ENCODE peak calls at places on chromosomes 6 and 20, in six cellular contexts. H is left ventricle myocardium inferior, P is RWPE1, W is B cell, O is endodermal cell, X is transverse colon. M is an unnamed sample.

GRCh38 chr6:322205-322930 is 30.1 kb downstream of the DUSP22 start:
- DNase-seq in O (peak), X (peak), P (no peak), W (no peak), H (no peak), M (no peak)

GRCh38 chr20:52684176-52684575 is 288.0 kb upstream of the TSHZ2 start:
- DNase-seq in W (no peak), X (no peak), H (no peak), O (no peak), P (no peak), M (no peak)

GRCh38 chr6:90328004-90328403 is 31.4 kb upstream of the BACH2 start:
- DNase-seq in O (no peak), X (no peak), P (peak), H (no peak), W (no peak), M (no peak)

GRCh38 chr6:169741344-169741743 is 10.0 kb downstream of the DYNLT2 start:
- DNase-seq in H (no peak), W (no peak), O (no peak), P (no peak), X (no peak), M (no peak)

GRCh38 chr6:142489722-142490610 is 188.2 kb downstream of the ADGRG6 start:
- DNase-seq in W (no peak), P (no peak), H (no peak), O (no peak), X (no peak), M (no peak)

GRCh38 chr6:159977242-159978214 is 8.6 kb downstream of the IGF2R start:
- DNase-seq in W (no peak), P (no peak), O (no peak), H (peak), X (no peak), M (no peak)

GRCh38 chr20:32976746-32977145 is 27.5 kb downstream of the SUN5 start:
- DNase-seq in P (no peak), X (no peak), W (no peak), O (peak), H (no peak), M (no peak)

GRCh38 chr6:134196568-134197301 is 121.2 kb downstream of the SGK1 start:
- DNase-seq in O (no peak), H (no peak), P (no peak), X (no peak), W (no peak), M (peak)

GRCh38 chr20:37651932-37652331 is 41.9 kb upstream of the CTNNBL1 start:
- DNase-seq in W (peak), O (peak), H (peak), P (peak), X (peak), M (peak)

GRCh38 chr20:32628960-32629530 is 43.9 kb upstream of the NOL4L start:
- DNase-seq in P (no peak), H (no peak), W (no peak), O (no peak), X (no peak), M (no peak)

GRCh38 chr20:52110456-52110855 is 81.1 kb downstream of the ZFP64 start:
- DNase-seq in X (no peak), P (no peak), O (no peak), W (no peak), H (no peak), M (no peak)

GRCh38 chr20:10916312-10916711 is 242.5 kb upstream of the JAG1 start:
- DNase-seq in X (no peak), P (no peak), O (no peak), H (no peak), W (no peak), M (no peak)

GRCh38 chr6:94215614-94216013 is 796.3 kb upstream of the EPHA7 start:
- DNase-seq in O (no peak), X (no peak), H (no peak), P (no peak), W (no peak), M (no peak)

GRCh38 chr20:17565164-17565845 is 4.6 kb upstream of the DSTN start:
- DNase-seq in W (no peak), P (no peak), H (no peak), O (no peak), X (no peak), M (no peak)

GRCh38 chr6:104789770-104790190 is 69.9 kb downstream of the HACE1 start:
- DNase-seq in X (no peak), P (peak), H (no peak), O (no peak), W (no peak), M (no peak)

GRCh38 chr20:46764068-46764467 is 54.6 kb downstream of the SLC2A10 start:
- DNase-seq in O (no peak), W (no peak), P (no peak), X (no peak), H (no peak), M (no peak)

GRCh38 chr6:34305982-34306702 is 57.3 kb upstream of the SMIM29 start:
- DNase-seq in P (no peak), X (no peak), O (no peak), W (no peak), H (peak), M (no peak)

GRCh38 chr20:56710577-56711465 is 81.7 kb downstream of the TFAP2C start:
- DNase-seq in X (no peak), W (no peak), H (no peak), P (peak), O (no peak), M (no peak)

GRCh38 chr20:560680-561079 is 17.1 kb upstream of the CSNK2A1 start:
- DNase-seq in H (no peak), X (no peak), W (no peak), P (no peak), O (peak), M (no peak)

GRCh38 chr20:35630636-35631035 is 15.0 kb downstream of the SPAG4 start:
- DNase-seq in P (no peak), O (no peak), H (no peak), W (no peak), X (no peak), M (no peak)

GRCh38 chr20:52291109-52291508 is 99.5 kb upstream of the ZFP64 start:
- DNase-seq in P (no peak), H (no peak), X (no peak), W (no peak), O (no peak), M (no peak)

GRCh38 chr6:19824058-19824807 is 12.9 kb upstream of the ID4 start:
- DNase-seq in O (no peak), P (no peak), H (no peak), X (no peak), W (no peak), M (no peak)

GRCh38 chr6:24140572-24140971 is 14.6 kb downstream of the NRSN1 start:
- DNase-seq in W (no peak), X (no peak), O (no peak), H (peak), P (no peak), M (no peak)

GRCh38 chr20:24452498-24453133 is 16.8 kb upstream of the SYNDIG1 start:
- DNase-seq in P (no peak), H (no peak), W (no peak), O (peak), X (no peak), M (no peak)

GRCh38 chr6:53306819-53307347 is 41.9 kb downstream of the ELOVL5 start:
- DNase-seq in H (no peak), X (no peak), W (no peak), P (peak), O (no peak), M (peak)

GRCh38 chr6:159745081-159745480 is 16.8 kb upstream of the ACAT2 start:
- DNase-seq in X (no peak), W (no peak), H (no peak), O (no peak), P (no peak), M (no peak)

GRCh38 chr6:91704531-91704930 is 1117.7 kb upstream of the MAP3K7 start:
- DNase-seq in H (no peak), X (no peak), P (peak), O (no peak), W (no peak), M (no peak)

GRCh38 chr6:92231220-92231701 is 1188.1 kb downstream of the EPHA7 start:
- DNase-seq in O (no peak), X (no peak), H (no peak), W (no peak), P (no peak), M (no peak)

GRCh38 chr6:110323004-110323657 is 35.0 kb downstream of the METTL24 start:
- DNase-seq in W (no peak), O (peak), P (no peak), X (no peak), H (no peak), M (no peak)

GRCh38 chr6:149170564-149171452 is 146.7 kb upstream of the TAB2 start:
- DNase-seq in H (peak), X (peak), O (no peak), W (no peak), P (no peak), M (no peak)

GRCh38 chr6:165732696-165733486 is 69.8 kb upstream of the PDE10A start:
- DNase-seq in W (no peak), H (no peak), P (no peak), O (no peak), X (no peak), M (no peak)

GRCh38 chr6:57265755-57266221 is 43.7 kb upstream of the RAB23 start:
- DNase-seq in X (no peak), H (no peak), W (no peak), P (no peak), O (no peak), M (no peak)

GRCh38 chr6:46419576-46420002 is 71.7 kb downstream of the RCAN2 start:
- DNase-seq in P (peak), H (no peak), X (peak), W (no peak), O (peak), M (peak)

GRCh38 chr6:132820629-132821381 is 6.4 kb downstream of the RPS12 start:
- DNase-seq in O (peak), W (no peak), X (no peak), H (no peak), P (no peak), M (no peak)

GRCh38 chr6:130575971-130576370 is 210.2 kb downstream of the TMEM200A start:
- DNase-seq in H (no peak), O (no peak), W (no peak), X (peak), P (no peak), M (no peak)

GRCh38 chr6:48080227-48081009 is 30.6 kb downstream of the PTCHD4 start:
- DNase-seq in P (no peak), O (no peak), W (no peak), H (no peak), X (no peak), M (no peak)

DNA sequence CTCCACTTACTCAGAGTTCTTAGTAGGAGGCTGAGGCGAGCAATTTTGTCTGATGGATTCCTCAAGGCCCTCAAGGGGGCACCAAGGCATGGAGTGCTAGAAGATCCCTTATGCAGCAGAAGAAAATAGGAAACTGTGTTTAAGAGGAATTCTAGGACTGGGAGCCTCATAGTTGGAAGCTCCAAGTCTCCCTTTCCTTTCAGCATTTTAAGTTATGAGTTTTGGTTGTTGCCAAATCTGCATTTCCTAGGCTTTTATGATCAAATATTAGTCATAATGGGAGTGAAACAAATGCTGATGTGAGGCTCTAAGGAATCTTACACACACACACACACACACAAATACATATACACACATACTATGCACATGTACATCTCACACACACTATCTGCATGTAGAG is 714.0 kb downstream of the UTRN start:
- DNase-seq in P (no peak), X (no peak), O (no peak), W (no peak), H (no peak), M (no peak)
- TF ChIP-seq CTCF in P (no peak), X (no peak), O (peak), W (no peak), H (no peak), M (no peak)

GRCh38 chr6:31041372-31041974 is 31.2 kb downstream of the MUC22 start:
- DNase-seq in P (no peak), O (no peak), W (no peak), H (no peak), X (no peak), M (peak)

GRCh38 chr6:31038559-31038958 is 28.3 kb downstream of the MUC22 start:
- DNase-seq in O (no peak), W (no peak), P (no peak), X (no peak), H (no peak), M (no peak)

GRCh38 chr6:31037169-31037568 is 26.9 kb downstream of the MUC22 start:
- DNase-seq in O (no peak), W (no peak), X (no peak), P (no peak), H (no peak), M (no peak)

GRCh38 chr6:31035862-31036497 is 25.7 kb downstream of the MUC22 start:
- DNase-seq in P (no peak), O (no peak), H (no peak), X (no peak), W (no peak), M (no peak)

GRCh38 chr6:31037692-31038091 is 27.4 kb downstream of the MUC22 start:
- DNase-seq in H (no peak), W (no peak), X (no peak), O (no peak), P (no peak), M (no peak)
- TF ChIP-seq CTCF in H (no peak), W (no peak), X (no peak), O (no peak), P (no peak), M (no peak)

GRCh38 chr20:13822459-13822858 is 37.6 kb downstream of the NDUFAF5 start:
- DNase-seq in H (no peak), P (no peak), O (peak), X (no peak), W (no peak), M (no peak)
- TF ChIP-seq CTCF in H (no peak), P (no peak), O (peak), X (no peak), W (no peak), M (no peak)

DNA sequence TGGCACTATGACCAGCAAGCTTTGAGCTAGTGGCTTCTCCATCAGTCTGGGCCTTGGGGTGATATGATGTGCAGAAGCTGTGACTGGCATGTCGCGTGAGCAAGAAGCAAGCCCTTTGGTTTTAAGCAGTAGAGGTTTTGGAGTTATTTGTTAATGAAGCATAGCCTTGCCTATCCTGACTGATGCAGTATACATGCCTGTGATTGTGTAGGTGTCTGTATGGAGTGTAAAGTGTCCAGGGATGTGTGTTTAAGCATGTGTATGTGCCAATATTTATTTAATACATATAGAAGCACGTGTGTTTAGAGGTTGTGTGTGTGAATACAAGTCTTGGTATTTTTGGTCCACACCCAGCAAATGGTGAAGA is 61.0 kb upstream of the CCDC167 start:
- DNase-seq in W (no peak), H (no peak), P (no peak), O (no peak), X (no peak), M (no peak)
- TF ChIP-seq CTCF in W (no peak), H (no peak), P (no peak), O (no peak), X (no peak), M (no peak)

GRCh38 chr20:58236612-58237317 is 8.3 kb upstream of the ANKRD60 start:
- DNase-seq in P (peak), H (peak), W (peak), O (peak), X (peak), M (peak)

GRCh38 chr20:58239216-58239615 is 10.8 kb upstream of the ANKRD60 start:
- DNase-seq in H (no peak), P (no peak), X (no peak), O (no peak), W (no peak), M (no peak)

GRCh38 chr20:58238490-58238889 is 10.0 kb upstream of the ANKRD60 start:
- DNase-seq in H (no peak), X (no peak), O (no peak), W (no peak), P (no peak), M (no peak)

GRCh38 chr20:58235010-58235409 is 6.6 kb upstream of the ANKRD60 start:
- DNase-seq in X (no peak), H (no peak), P (no peak), O (no peak), W (no peak), M (no peak)

GRCh38 chr20:58237318-58238182 is 9.1 kb upstream of the ANKRD60 start:
- DNase-seq in H (no peak), P (no peak), W (no peak), X (no peak), O (no peak), M (no peak)
- TF ChIP-seq CTCF in H (no peak), P (peak), W (peak), X (no peak), O (no peak), M (peak)

GRCh38 chr6:1892716-1893115 is 283.0 kb downstream of the FOXC1 start:
- DNase-seq in W (no peak), H (no peak), P (no peak), X (no peak), O (no peak), M (no peak)

GRCh38 chr6:1895721-1896120 is 286.0 kb downstream of the FOXC1 start:
- DNase-seq in P (no peak), X (no peak), H (no peak), W (no peak), O (no peak), M (no peak)

GRCh38 chr6:1890987-1891386 is 281.3 kb downstream of the FOXC1 start:
- DNase-seq in X (no peak), H (no peak), O (no peak), W (no peak), P (no peak), M (no peak)

GRCh38 chr6:1894954-1895353 is 285.2 kb downstream of the FOXC1 start:
- DNase-seq in O (no peak), H (no peak), W (no peak), P (peak), X (peak), M (peak)

DNA sequence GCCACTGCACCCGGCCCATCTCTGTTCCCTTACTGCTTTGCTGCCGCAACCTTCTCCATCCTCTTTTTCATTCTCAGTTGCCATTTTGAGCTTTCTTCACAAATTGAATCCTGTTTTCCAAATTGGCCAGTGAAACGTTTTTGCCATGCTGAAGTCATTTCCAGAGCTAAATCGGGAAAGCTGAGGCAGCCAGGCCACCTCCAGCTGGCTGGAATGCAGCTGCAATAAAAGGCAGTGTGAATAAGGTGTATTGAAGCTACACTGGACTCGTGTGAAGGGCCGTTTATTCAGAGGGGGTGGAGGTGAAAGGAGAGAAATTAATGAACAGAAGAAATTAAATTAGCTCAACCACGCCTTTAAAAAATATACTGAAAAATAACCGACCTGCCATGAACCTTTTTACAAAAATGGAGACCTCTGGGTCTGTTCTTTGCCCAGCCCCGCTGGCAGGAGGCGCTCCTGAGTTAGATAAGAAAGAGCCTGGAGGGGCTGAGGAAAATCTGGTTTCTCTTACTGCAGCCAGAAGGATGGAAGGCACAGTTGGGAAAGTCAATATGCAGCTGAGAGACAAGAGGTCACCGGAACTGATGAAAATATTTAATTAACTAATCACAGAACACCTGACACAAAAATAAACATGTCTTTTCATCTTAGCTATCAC is 283.9 kb downstream of the FOXC1 start:
- DNase-seq in W (no peak), H (no peak), P (no peak), O (peak), X (no peak), M (peak)
- TF ChIP-seq CTCF in W (no peak), H (no peak), P (no peak), O (peak), X (no peak), M (no peak)

M was measured in Calu3.